ENCODE peak calls at places on chromosome 6, in ten cellular contexts. One of them, this sample, is unnamed.

GRCh38 chr6:13346245-13346644 is 17.9 kb upstream of the TBC1D7 start:
- DNase-seq in adrenal gland: no peak
- DNase-seq in left ventricle myocardium superior: no peak
- DNase-seq in GM04504: no peak
- DNase-seq in iPS-NIHi11: no peak
- DNase-seq in cardiac muscle cell: no peak
- DNase-seq in LHCN-M2: no peak
- DNase-seq in psoas muscle: no peak
- DNase-seq in occipital lobe: no peak
- DNase-seq in RWPE1: no peak
- DNase-seq in this sample: no peak

GRCh38 chr6:3546121-3546520 is 89.3 kb upstream of the SLC22A23 start:
- DNase-seq in adrenal gland: no peak
- DNase-seq in left ventricle myocardium superior: no peak
- DNase-seq in GM04504: no peak
- DNase-seq in iPS-NIHi11: no peak
- DNase-seq in cardiac muscle cell: no peak
- DNase-seq in LHCN-M2: no peak
- DNase-seq in psoas muscle: no peak
- DNase-seq in occipital lobe: no peak
- DNase-seq in RWPE1: no peak
- DNase-seq in this sample: no peak

GRCh38 chr6:100300221-100300736 is 164.4 kb downstream of the SIM1 start:
- DNase-seq in adrenal gland: no peak
- DNase-seq in left ventricle myocardium superior: no peak
- DNase-seq in GM04504: peak; percentile 77
- DNase-seq in iPS-NIHi11: no peak
- DNase-seq in cardiac muscle cell: peak; percentile 87
- DNase-seq in LHCN-M2: peak; percentile 98
- DNase-seq in psoas muscle: no peak
- DNase-seq in occipital lobe: no peak
- DNase-seq in RWPE1: peak; percentile 88
- DNase-seq in this sample: no peak

GRCh38 chr6:137880633-137881521 is 13.8 kb downstream of the TNFAIP3 start:
- DNase-seq in adrenal gland: no peak
- DNase-seq in left ventricle myocardium superior: peak; percentile 62
- DNase-seq in GM04504: no peak
- DNase-seq in iPS-NIHi11: no peak
- DNase-seq in cardiac muscle cell: no peak
- DNase-seq in LHCN-M2: no peak
- DNase-seq in psoas muscle: no peak
- DNase-seq in occipital lobe: no peak
- DNase-seq in RWPE1: no peak
- DNase-seq in this sample: peak; percentile 51

GRCh38 chr6:29720863-29721262 is 2.4 kb upstream of the HLA-F start:
- DNase-seq in adrenal gland: no peak
- DNase-seq in left ventricle myocardium superior: no peak
- DNase-seq in GM04504: no peak
- DNase-seq in iPS-NIHi11: no peak
- DNase-seq in cardiac muscle cell: no peak
- DNase-seq in LHCN-M2: no peak
- DNase-seq in psoas muscle: no peak
- DNase-seq in occipital lobe: no peak
- DNase-seq in RWPE1: no peak
- DNase-seq in this sample: peak; percentile 29

GRCh38 chr6:68639211-68639610 is 4.1 kb downstream of the ADGRB3 start:
- DNase-seq in adrenal gland: no peak
- DNase-seq in left ventricle myocardium superior: no peak
- DNase-seq in GM04504: no peak
- DNase-seq in iPS-NIHi11: no peak
- DNase-seq in cardiac muscle cell: no peak
- DNase-seq in LHCN-M2: no peak
- DNase-seq in psoas muscle: no peak
- DNase-seq in occipital lobe: no peak
- DNase-seq in RWPE1: no peak
- DNase-seq in this sample: no peak

GRCh38 chr6:64729522-64729921 is 977.5 kb downstream of the EYS start:
- DNase-seq in adrenal gland: no peak
- DNase-seq in left ventricle myocardium superior: no peak
- DNase-seq in GM04504: no peak
- DNase-seq in iPS-NIHi11: no peak
- DNase-seq in cardiac muscle cell: no peak
- DNase-seq in LHCN-M2: no peak
- DNase-seq in psoas muscle: no peak
- DNase-seq in occipital lobe: no peak
- DNase-seq in RWPE1: no peak
- DNase-seq in this sample: no peak

GRCh38 chr6:133610974-133611373 is 277.9 kb upstream of the TCF21 start:
- DNase-seq in adrenal gland: no peak
- DNase-seq in left ventricle myocardium superior: no peak
- DNase-seq in GM04504: no peak
- DNase-seq in iPS-NIHi11: no peak
- DNase-seq in cardiac muscle cell: peak; percentile 35
- DNase-seq in LHCN-M2: peak; percentile 49
- DNase-seq in psoas muscle: no peak
- DNase-seq in occipital lobe: no peak
- DNase-seq in RWPE1: no peak
- DNase-seq in this sample: no peak

GRCh38 chr6:169363590-169363989 is 109.9 kb upstream of the THBS2 start:
- DNase-seq in adrenal gland: peak; percentile 80
- DNase-seq in left ventricle myocardium superior: no peak
- DNase-seq in GM04504: peak; percentile 65
- DNase-seq in iPS-NIHi11: no peak
- DNase-seq in cardiac muscle cell: no peak
- DNase-seq in LHCN-M2: peak; percentile 45
- DNase-seq in psoas muscle: peak; percentile 36
- DNase-seq in occipital lobe: no peak
- DNase-seq in RWPE1: no peak
- DNase-seq in this sample: no peak

GRCh38 chr6:89952696-89953095 is 58.4 kb downstream of the GJA10 start:
- DNase-seq in adrenal gland: no peak
- DNase-seq in left ventricle myocardium superior: no peak
- DNase-seq in GM04504: peak; percentile 42
- DNase-seq in iPS-NIHi11: no peak
- DNase-seq in cardiac muscle cell: peak; percentile 49
- DNase-seq in LHCN-M2: peak; percentile 84
- DNase-seq in psoas muscle: no peak
- DNase-seq in occipital lobe: no peak
- DNase-seq in RWPE1: peak; percentile 11
- DNase-seq in this sample: peak; percentile 86

GRCh38 chr6:154099211-154099610 is 60.2 kb downstream of the OPRM1 start:
- DNase-seq in adrenal gland: no peak
- DNase-seq in left ventricle myocardium superior: no peak
- DNase-seq in GM04504: no peak
- DNase-seq in iPS-NIHi11: no peak
- DNase-seq in cardiac muscle cell: no peak
- DNase-seq in LHCN-M2: no peak
- DNase-seq in psoas muscle: no peak
- DNase-seq in occipital lobe: no peak
- DNase-seq in RWPE1: no peak
- DNase-seq in this sample: no peak

GRCh38 chr6:40038626-40039025 is 104.4 kb upstream of the MOCS1 start:
- DNase-seq in adrenal gland: no peak
- DNase-seq in left ventricle myocardium superior: no peak
- DNase-seq in GM04504: no peak
- DNase-seq in iPS-NIHi11: no peak
- DNase-seq in cardiac muscle cell: no peak
- DNase-seq in LHCN-M2: no peak
- DNase-seq in psoas muscle: no peak
- DNase-seq in occipital lobe: no peak
- DNase-seq in RWPE1: no peak
- DNase-seq in this sample: no peak

GRCh38 chr6:45608252-45608911 is 230.6 kb upstream of the SUPT3H start:
- DNase-seq in adrenal gland: no peak
- DNase-seq in left ventricle myocardium superior: no peak
- DNase-seq in GM04504: no peak
- DNase-seq in iPS-NIHi11: no peak
- DNase-seq in cardiac muscle cell: peak; percentile 49
- DNase-seq in LHCN-M2: peak; percentile 91
- DNase-seq in psoas muscle: no peak
- DNase-seq in occipital lobe: no peak
- DNase-seq in RWPE1: no peak
- DNase-seq in this sample: no peak

GRCh38 chr6:152026291-152026690 is 218.8 kb downstream of the ESR1 start:
- DNase-seq in adrenal gland: no peak
- DNase-seq in left ventricle myocardium superior: no peak
- DNase-seq in GM04504: no peak
- DNase-seq in iPS-NIHi11: no peak
- DNase-seq in cardiac muscle cell: no peak
- DNase-seq in LHCN-M2: no peak
- DNase-seq in psoas muscle: no peak
- DNase-seq in occipital lobe: no peak
- DNase-seq in RWPE1: no peak
- DNase-seq in this sample: no peak

This sample was measured in central memory CD4-positive, alpha-beta T cell.